ENCODE peak calls at places on chromosome 12, in nine cellular contexts. K is IMR-90; V is CD8-positive, alpha-beta T cell; M is suprapubic skin; G is AG09309; R is Peyer's patch; Q is pancreas; A is BJ; N is fibroblast of mammary gland. H is an unnamed sample.

GRCh38 chr12:110458756-110459155 is 8.6 kb upstream of the ARPC3 start:
- DNase-seq in A (no peak), Q (no peak), M (peak), K (no peak), R (no peak), G (no peak), V (no peak), N (no peak), H (no peak)

GRCh38 chr12:119817944-119818343 is 59.2 kb downstream of the CIT start:
- DNase-seq in G (no peak), K (no peak), V (no peak), A (no peak), M (no peak), Q (no peak), N (no peak), R (no peak), H (no peak)

GRCh38 chr12:12017135-12017581 is 53.6 kb upstream of the BCL2L14 start:
- DNase-seq in Q (no peak), A (no peak), N (no peak), K (no peak), M (no peak), R (no peak), G (no peak), V (no peak), H (no peak)

GRCh38 chr12:113854385-113855136 is 111.6 kb downstream of the RBM19 start:
- DNase-seq in G (no peak), K (no peak), M (no peak), Q (no peak), V (no peak), A (no peak), R (no peak), N (no peak), H (no peak)

GRCh38 chr12:89239534-89239933 is 112.8 kb downstream of the DUSP6 start:
- DNase-seq in K (no peak), Q (no peak), G (no peak), M (no peak), A (no peak), V (no peak), R (no peak), N (no peak), H (no peak)

GRCh38 chr12:88493651-88494050 is 86.6 kb downstream of the KITLG start:
- DNase-seq in A (no peak), K (peak), V (no peak), G (no peak), Q (no peak), N (peak), R (no peak), M (no peak), H (peak)

GRCh38 chr12:63922446-63922845 is 77.9 kb downstream of the SRGAP1 start:
- DNase-seq in M (no peak), Q (no peak), G (peak), N (no peak), V (no peak), A (peak), K (peak), R (no peak), H (peak)

GRCh38 chr12:117596968-117597367 is 235.5 kb upstream of the NOS1 start:
- DNase-seq in G (no peak), K (no peak), A (no peak), N (no peak), R (no peak), M (no peak), Q (no peak), V (no peak), H (no peak)

GRCh38 chr12:38898001-38898684 is 7.2 kb downstream of the CPNE8 start:
- DNase-seq in Q (no peak), G (no peak), M (no peak), K (no peak), V (no peak), A (no peak), R (no peak), N (no peak), H (no peak)

GRCh38 chr12:93783827-93784226 is 106.7 kb downstream of the CRADD start:
- DNase-seq in N (peak), R (no peak), Q (no peak), A (no peak), K (no peak), M (no peak), G (no peak), V (peak), H (no peak)

GRCh38 chr12:26287666-26288408 is 92.5 kb downstream of the SSPN start:
- DNase-seq in N (peak), R (no peak), G (peak), A (no peak), M (no peak), K (no peak), Q (peak), V (no peak), H (no peak)

GRCh38 chr12:6233121-6233971 is 33.1 kb downstream of the CD9 start:
- DNase-seq in R (no peak), G (no peak), M (no peak), K (no peak), A (no peak), N (no peak), V (no peak), Q (peak), H (no peak)

GRCh38 chr12:6230321-6231110 is 30.3 kb downstream of the CD9 start:
- DNase-seq in A (no peak), G (no peak), K (no peak), R (no peak), V (peak), N (no peak), Q (peak), M (peak), H (no peak)

GRCh38 chr12:6229823-6230222 is 29.6 kb downstream of the CD9 start:
- DNase-seq in G (peak), M (peak), Q (no peak), N (peak), V (no peak), A (peak), R (no peak), K (peak), H (no peak)

GRCh38 chr12:6229224-6229748 is 29.1 kb downstream of the CD9 start:
- DNase-seq in N (no peak), G (no peak), K (no peak), A (no peak), Q (peak), R (peak), V (no peak), M (no peak), H (no peak)

DNA sequence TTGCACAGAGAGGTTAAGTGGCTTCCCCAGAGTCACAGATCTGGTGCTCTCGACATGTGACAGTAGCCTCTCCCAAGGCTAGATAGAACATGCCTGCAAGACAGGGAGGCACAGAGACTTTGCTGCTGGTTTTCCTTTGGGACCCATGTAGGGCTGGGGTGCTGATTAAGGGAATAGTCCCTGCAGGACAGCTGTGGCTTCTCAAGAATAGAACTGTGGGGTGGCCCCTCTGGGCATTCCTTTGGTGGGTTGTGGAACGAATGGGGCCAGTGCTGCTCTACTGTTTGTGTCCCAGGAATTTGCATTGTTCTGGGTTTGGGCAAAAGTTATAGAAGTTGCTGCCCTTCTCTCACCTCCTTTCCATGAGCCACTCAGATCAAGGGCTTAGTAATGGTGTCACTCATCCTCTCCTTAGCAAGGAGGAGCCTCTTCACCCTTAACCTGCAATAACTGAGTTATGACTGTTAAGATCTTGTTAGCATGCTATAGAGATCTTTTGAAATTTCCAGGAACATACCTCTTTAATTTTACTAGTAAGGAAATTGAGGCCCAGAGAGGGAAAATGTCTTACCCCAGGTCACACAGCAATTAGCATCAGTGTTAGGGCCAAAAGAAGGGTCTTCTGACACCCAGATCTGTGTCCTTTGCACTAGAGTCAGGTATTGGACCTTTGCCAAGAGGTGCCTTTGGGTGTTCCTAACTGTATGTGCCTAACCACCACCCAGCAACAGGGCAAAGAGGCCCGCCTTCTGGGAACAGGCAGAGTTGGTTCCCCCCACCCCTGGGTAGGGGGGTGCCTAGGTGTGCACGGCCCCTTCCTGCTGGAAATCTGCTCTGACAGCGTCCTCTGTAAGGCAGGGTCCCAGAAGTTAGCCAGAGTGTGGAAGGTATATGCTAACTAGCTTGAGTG is 31.4 kb downstream of the CD9 start:
- DNase-seq in A (no peak), G (no peak), R (no peak), Q (no peak), V (no peak), K (no peak), M (no peak), N (no peak), H (no peak)
- H3K4me3 ChIP-seq in A (no peak), G (no peak), R (no peak), Q (no peak), V (peak), K (no peak), M (no peak), N (no peak), H (no peak)

DNA sequence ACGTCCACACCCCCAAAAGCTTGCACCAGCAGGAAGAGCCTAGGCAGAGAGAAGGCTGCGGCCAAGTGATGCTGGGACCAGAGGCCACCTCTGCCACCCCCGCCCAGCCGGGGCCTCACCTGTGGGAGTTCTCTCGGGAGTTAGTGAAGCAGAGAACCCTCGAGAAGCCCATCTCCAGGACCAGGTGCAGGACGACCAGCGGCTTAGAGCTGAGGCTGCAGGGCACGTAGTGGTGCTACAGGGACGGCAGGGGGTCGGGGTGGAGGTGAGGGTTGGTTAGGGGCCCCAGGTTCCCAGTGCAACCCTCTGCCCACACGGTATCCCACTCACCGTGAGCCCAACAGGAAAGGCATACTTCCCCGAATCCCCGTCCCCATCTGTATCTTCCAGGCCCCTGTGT is 3.6 kb downstream of the DDX51 start:
- DNase-seq in M (peak), K (no peak), A (no peak), Q (no peak), V (no peak), N (no peak), R (peak), G (no peak), H (no peak)
- TF ChIP-seq CTCF in M (no peak), K (no peak), A (no peak), Q (no peak), V (no peak), N (no peak), R (no peak), G (no peak), H (no peak)

GRCh38 chr12:131806654-131807053 is 21.5 kb upstream of the MMP17 start:
- DNase-seq in V (no peak), R (no peak), Q (no peak), M (no peak), A (no peak), N (no peak), G (no peak), K (no peak), H (no peak)

GRCh38 chr12:131803995-131804521 is 24.1 kb upstream of the MMP17 start:
- DNase-seq in Q (no peak), G (no peak), A (no peak), M (no peak), V (no peak), N (peak), K (peak), R (no peak), H (no peak)

GRCh38 chr12:131810672-131811071 is 17.5 kb upstream of the MMP17 start:
- DNase-seq in K (no peak), Q (no peak), G (no peak), A (no peak), N (no peak), R (no peak), M (no peak), V (no peak), H (no peak)

DNA sequence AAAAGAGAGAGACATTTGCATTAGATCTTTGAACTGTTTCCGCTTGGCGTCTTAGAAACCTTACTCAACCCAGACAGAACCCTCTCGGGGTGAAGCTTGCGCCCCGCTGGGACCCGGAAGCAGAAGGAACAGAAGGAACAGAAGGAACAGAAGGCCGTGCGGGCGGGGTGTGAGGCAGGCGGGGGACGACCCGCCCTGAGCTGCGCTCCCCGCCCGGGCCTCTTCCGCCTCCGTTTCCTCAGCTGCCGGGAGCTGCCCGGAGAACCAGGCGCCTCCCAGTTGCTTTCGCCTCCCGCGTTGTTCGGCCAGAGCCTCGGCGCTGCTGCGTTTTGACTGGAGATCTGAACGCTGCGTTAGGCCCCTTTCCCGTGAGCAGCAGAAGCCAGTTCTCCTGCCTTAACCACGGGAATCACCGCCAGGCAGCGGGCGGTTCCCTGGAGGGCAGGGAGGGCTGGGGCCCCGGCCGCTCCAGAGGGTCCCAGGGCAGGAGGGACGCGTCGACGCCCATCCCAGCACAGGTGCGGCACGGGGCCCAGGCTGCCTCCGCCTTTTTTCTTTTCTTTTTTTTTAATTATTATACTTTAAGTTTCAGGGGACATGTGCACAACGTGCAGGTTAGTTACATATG is 19.3 kb upstream of the MMP17 start:
- DNase-seq in Q (no peak), K (no peak), R (no peak), M (no peak), G (no peak), A (no peak), V (no peak), N (no peak), H (no peak)
- H3K4me3 ChIP-seq in Q (no peak), K (no peak), R (peak), M (no peak), G (peak), A (no peak), V (no peak), N (peak), H (peak)

GRCh38 chr12:23503544-23503943 is 445.9 kb downstream of the SOX5 start:
- DNase-seq in M (no peak), Q (no peak), V (no peak), A (no peak), G (no peak), N (no peak), R (no peak), K (no peak), H (no peak)

GRCh38 chr12:23502259-23502658 is 447.2 kb downstream of the SOX5 start:
- DNase-seq in A (no peak), M (no peak), G (no peak), R (no peak), N (no peak), K (no peak), Q (no peak), V (no peak), H (no peak)

GRCh38 chr12:23504641-23505399 is 444.6 kb downstream of the SOX5 start:
- DNase-seq in Q (no peak), R (no peak), V (no peak), M (no peak), N (no peak), K (no peak), A (no peak), G (no peak), H (no peak)

GRCh38 chr12:23504043-23504442 is 445.4 kb downstream of the SOX5 start:
- DNase-seq in Q (no peak), R (no peak), K (no peak), M (no peak), G (no peak), A (no peak), V (no peak), N (no peak), H (no peak)
- TF ChIP-seq CTCF in Q (no peak), R (no peak), K (no peak), M (no peak), G (no peak), A (no peak), V (no peak), N (no peak), H (no peak)